ENCODE peak calls at places on chromosomes 2 and 18, in six cellular contexts. B is IMR-90, O is mesenchymal stem cell, S is H1, G is neuronal stem cell, R is H9. F is an unnamed sample.

GRCh38 chr2:36951574-36951973 is 14.8 kb downstream of the STRN start:
- DNase-seq in B (peak), O (peak), S (no peak), G (no peak), R (no peak), F (no peak)

GRCh38 chr2:121336528-121337294 is 51.7 kb upstream of the TFCP2L1 start:
- DNase-seq in B (no peak), O (no peak), S (no peak), G (no peak), R (no peak), F (no peak)

GRCh38 chr18:4510709-4511108 is 55.6 kb upstream of the DLGAP1 start:
- DNase-seq in B (no peak), O (peak), S (no peak), G (peak), R (peak), F (no peak)

GRCh38 chr18:24528857-24529256 is 68.4 kb downstream of the HRH4 start:
- DNase-seq in B (no peak), O (no peak), S (no peak), G (no peak), R (no peak), F (no peak)

GRCh38 chr2:161586517-161587167 is 37.6 kb upstream of the SLC4A10 start:
- DNase-seq in B (peak), O (peak), S (no peak), G (peak), R (no peak), F (peak)

GRCh38 chr2:50953021-50953420 is 78.9 kb downstream of the NRXN1 start:
- DNase-seq in B (peak), O (no peak), S (no peak), G (no peak), R (no peak), F (no peak)

GRCh38 chr2:105682401-105682800 is 62.3 kb upstream of the NCK2 start:
- DNase-seq in B (no peak), O (no peak), S (no peak), G (no peak), R (no peak), F (no peak)

GRCh38 chr2:229340086-229340760 is 69.1 kb upstream of the PID1 start:
- DNase-seq in B (peak), O (peak), S (no peak), G (no peak), R (no peak), F (no peak)

GRCh38 chr2:178386951-178387602 is 63.9 kb downstream of the PRKRA start:
- DNase-seq in B (peak), O (peak), S (no peak), G (no peak), R (no peak), F (no peak)

GRCh38 chr2:120934891-120935338 is 199.2 kb downstream of the GLI2 start:
- DNase-seq in B (peak), O (peak), S (no peak), G (no peak), R (no peak), F (no peak)

GRCh38 chr2:84939426-84940087 is 31.4 kb upstream of the KCMF1 start:
- DNase-seq in B (no peak), O (no peak), S (no peak), G (no peak), R (no peak), F (no peak)

GRCh38 chr2:18422416-18423165 is 137.9 kb downstream of the RDH14 start:
- DNase-seq in B (no peak), O (peak), S (no peak), G (no peak), R (no peak), F (no peak)

GRCh38 chr2:218889937-218890336 is 9.3 kb downstream of the WNT10A start:
- DNase-seq in B (no peak), O (no peak), S (no peak), G (no peak), R (no peak), F (no peak)

GRCh38 chr2:157059036-157059435 is 198.5 kb upstream of the GALNT5 start:
- DNase-seq in B (no peak), O (no peak), S (no peak), G (no peak), R (no peak), F (no peak)

GRCh38 chr2:74639550-74639949 is 8.6 kb downstream of the M1AP start:
- DNase-seq in B (no peak), O (no peak), S (no peak), G (no peak), R (no peak), F (no peak)

GRCh38 chr2:70214958-70215357 is 24.1 kb upstream of the C2orf42 start:
- DNase-seq in B (peak), O (no peak), S (no peak), G (no peak), R (no peak), F (no peak)

GRCh38 chr2:119245076-119245840 is 21.6 kb downstream of the STEAP3 start:
- DNase-seq in B (no peak), O (no peak), S (no peak), G (no peak), R (no peak), F (no peak)

GRCh38 chr2:40458271-40458794 is 6.4 kb upstream of the SLC8A1 start:
- DNase-seq in B (no peak), O (no peak), S (no peak), G (no peak), R (no peak), F (peak)

GRCh38 chr2:242031481-242032019 is 162.0 kb downstream of the RTP5 start:
- DNase-seq in B (peak), O (peak), S (no peak), G (no peak), R (peak), F (no peak)

GRCh38 chr18:12455511-12455910 is 47.8 kb downstream of the PRELID3A start:
- DNase-seq in B (peak), O (no peak), S (no peak), G (no peak), R (no peak), F (no peak)

GRCh38 chr2:235614176-235614860 is 120.5 kb downstream of the AGAP1 start:
- DNase-seq in B (no peak), O (no peak), S (no peak), G (no peak), R (no peak), F (no peak)

GRCh38 chr2:52658598-52658997 is 1109.0 kb upstream of the CHAC2 start:
- DNase-seq in B (peak), O (peak), S (no peak), G (no peak), R (no peak), F (no peak)
- H2BK15ac ChIP-seq in B (no peak), O (no peak), S (no peak), G (no peak), R (no peak), F (no peak)

GRCh38 chr2:102782916-102783315 is 21.1 kb downstream of the TMEM182 start:
- DNase-seq in B (no peak), O (no peak), S (no peak), G (no peak), R (no peak), F (peak)
- H3K27ac ChIP-seq in B (no peak), O (no peak), S (peak), G (no peak), R (no peak), F (no peak)

DNA sequence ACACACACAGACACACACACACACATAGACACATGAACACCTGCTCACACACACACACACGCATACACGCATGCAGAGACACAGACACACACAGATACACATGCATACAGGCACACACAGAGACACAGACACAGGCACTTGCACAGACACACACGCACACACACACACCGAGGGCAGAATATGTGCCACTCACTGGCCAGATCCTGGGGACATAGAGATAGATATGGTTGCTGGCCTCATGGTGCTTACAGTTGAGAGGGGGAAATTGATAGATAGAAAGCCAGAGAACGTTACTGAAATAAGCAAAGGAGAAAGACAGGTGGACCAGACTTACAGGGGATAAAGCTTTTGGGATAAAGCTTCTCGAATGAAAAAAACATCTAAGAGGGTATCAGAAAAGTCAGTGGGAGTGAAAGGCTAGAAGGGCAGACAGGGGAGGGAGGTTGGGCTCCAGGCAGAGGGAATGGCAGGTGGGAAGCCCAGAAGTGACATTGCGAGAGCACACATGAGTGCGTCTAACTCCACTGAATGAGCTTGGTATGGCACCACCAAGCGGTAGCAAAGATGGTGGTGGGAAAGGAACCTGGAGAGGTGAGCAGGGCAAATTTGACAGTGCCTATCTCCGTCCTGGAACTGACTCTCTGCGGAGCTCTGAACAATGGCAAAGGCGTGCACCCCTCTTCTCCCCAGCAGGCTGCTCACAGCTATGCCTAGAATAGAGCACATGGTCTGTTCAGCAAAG is 390.1 kb upstream of the TRIB2 start:
- DNase-seq in B (no peak), O (no peak), S (no peak), G (no peak), R (peak), F (peak)
- H3K18ac ChIP-seq in B (peak), O (peak), S (peak), G (no peak), R (no peak), F (no peak)

GRCh38 chr18:61612517-61612916 is 279.3 kb downstream of the CDH20 start:
- DNase-seq in B (no peak), O (no peak), S (no peak), G (no peak), R (no peak), F (peak)
- H2BK15ac ChIP-seq in B (peak), O (no peak), S (no peak), G (no peak), R (no peak), F (no peak)

GRCh38 chr2:200742426-200742825 is 69.3 kb upstream of the BZW1 start:
- DNase-seq in B (no peak), O (no peak), S (no peak), G (no peak), R (no peak), F (no peak)
- H3K27ac ChIP-seq in B (no peak), O (no peak), S (no peak), G (no peak), R (no peak), F (no peak)